ENCODE peak calls at places on chromosome 21, in four cellular contexts. Q is A549, A is K562, V is GM12878. M is an unnamed sample.

GRCh38 chr21:43767980-43768867 is 7.9 kb downstream of the CSTB start:
- DNase-seq in Q (peak), A (peak), V (no peak), M (peak)

GRCh38 chr21:34913786-34914185 is 135.3 kb downstream of the RUNX1 start:
- DNase-seq in Q (no peak), A (no peak), V (no peak), M (peak)

GRCh38 chr21:38909929-38910328 is 104.2 kb downstream of the ETS2 start:
- DNase-seq in Q (no peak), A (no peak), V (no peak), M (no peak)

GRCh38 chr21:18249542-18250152 is 5.0 kb downstream of the CHODL start:
- DNase-seq in Q (no peak), A (no peak), V (no peak), M (no peak)

GRCh38 chr21:44612669-44613229 is 870 bp downstream of the KRTAP10-8 start:
- DNase-seq in Q (no peak), A (no peak), V (no peak), M (no peak)

GRCh38 chr21:39048574-39048973 is 134.7 kb downstream of the PSMG1 start:
- DNase-seq in Q (no peak), A (no peak), V (no peak), M (peak)

GRCh38 chr21:28731700-28732321 is 260.9 kb downstream of the LTN1 start:
- DNase-seq in Q (no peak), A (no peak), V (no peak), M (no peak)

GRCh38 chr21:34887729-34888568 is 161.2 kb downstream of the RUNX1 start:
- DNase-seq in Q (peak), A (peak), V (no peak), M (peak)

GRCh38 chr21:17858764-17859163 is 39.6 kb upstream of the C21orf91 start:
- DNase-seq in Q (no peak), A (no peak), V (no peak), M (no peak)

GRCh38 chr21:44767834-44768831 is 33.5 kb downstream of the UBE2G2 start:
- DNase-seq in Q (no peak), A (no peak), V (no peak), M (no peak)

GRCh38 chr21:15843766-15844165 is 114.0 kb downstream of the USP25 start:
- DNase-seq in Q (no peak), A (no peak), V (no peak), M (no peak)

GRCh38 chr21:45145146-45145545 is 70.8 kb downstream of the ADARB1 start:
- DNase-seq in Q (no peak), A (no peak), V (no peak), M (no peak)

GRCh38 chr21:14900611-14901010 is 164.2 kb downstream of the NRIP1 start:
- DNase-seq in Q (no peak), A (no peak), V (no peak), M (peak)

GRCh38 chr21:46056450-46056903 is 41.4 kb upstream of the COL6A2 start:
- DNase-seq in Q (no peak), A (no peak), V (no peak), M (peak)

GRCh38 chr21:15221799-15222386 is 157.1 kb upstream of the NRIP1 start:
- DNase-seq in Q (peak), A (peak), V (no peak), M (peak)

GRCh38 chr21:42233067-42233981 is 14.4 kb downstream of the ABCG1 start:
- DNase-seq in Q (no peak), A (peak), V (peak), M (peak)
- TF ChIP-seq CTCF in Q (no peak), A (no peak), V (peak), M (peak)

DNA sequence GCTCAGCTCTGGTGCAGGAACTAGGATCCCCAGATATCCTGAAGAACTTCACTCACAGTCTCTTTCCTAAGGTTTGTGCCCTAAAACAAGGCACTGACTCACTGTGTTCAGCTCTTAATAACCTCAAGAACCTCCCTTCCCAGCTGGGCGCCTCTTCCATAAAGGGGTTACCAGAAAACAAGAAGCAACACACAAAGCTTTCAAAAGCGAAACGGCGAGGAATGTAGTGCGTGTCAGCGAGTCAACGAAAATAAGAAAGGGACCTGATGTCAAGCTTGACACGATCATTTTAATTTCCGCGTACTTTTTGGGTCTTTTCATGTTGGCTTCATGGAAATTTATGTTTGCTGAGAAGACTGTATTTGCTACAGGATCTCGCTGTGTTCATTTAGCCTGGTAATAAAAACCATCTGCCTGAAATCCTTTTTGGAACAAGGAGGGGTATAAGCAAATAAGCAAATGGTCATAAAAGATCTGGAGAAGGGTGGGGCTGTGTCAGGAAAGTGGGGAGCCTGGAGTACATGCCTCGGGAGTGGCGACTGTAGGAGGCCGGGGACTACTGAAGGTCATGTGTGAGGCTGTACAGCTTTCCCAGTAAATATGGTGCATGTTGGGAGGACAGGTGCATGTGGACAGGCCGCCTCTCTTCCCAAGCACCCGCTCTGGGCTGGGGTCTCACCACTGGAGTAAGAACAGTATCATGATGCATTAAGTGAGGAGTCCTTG is 11.4 kb upstream of the CLDN14 start:
- DNase-seq in Q (no peak), A (no peak), V (no peak), M (no peak)
- TF ChIP-seq USF2 in Q (no peak), A (no peak), V (no peak), M (no peak)

GRCh38 chr21:37548521-37548981 is 182.0 kb downstream of the DYRK1A start:
- DNase-seq in Q (no peak), A (peak), V (no peak), M (no peak)
- TF ChIP-seq ELK1 in Q (no peak), A (no peak), V (no peak), M (no peak)

GRCh38 chr21:30880914-30881313 is 466 bp downstream of the KRTAP11-1 start:
- DNase-seq in Q (no peak), A (no peak), V (no peak), M (no peak)
- TF ChIP-seq CTCF in Q (no peak), A (no peak), V (no peak), M (no peak)

DNA sequence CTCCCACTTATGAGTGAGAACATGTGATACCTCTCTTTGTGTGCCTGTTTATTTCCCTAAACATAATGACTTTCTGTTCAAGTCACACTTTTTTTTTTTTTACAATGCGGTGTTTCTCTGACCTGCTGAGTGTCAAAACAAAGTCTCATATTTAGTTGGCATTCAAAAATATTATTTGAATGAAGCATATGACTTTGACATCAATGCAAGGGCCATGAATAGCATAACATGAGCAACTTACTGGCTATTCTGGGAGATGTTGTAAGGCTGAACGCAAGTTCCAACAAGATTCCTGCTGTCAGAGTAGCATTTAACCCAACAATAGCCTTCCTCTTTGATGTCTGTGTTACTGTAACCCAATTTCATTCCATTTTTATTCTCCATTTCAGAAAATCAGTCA is 2.0 kb upstream of the KRTAP19-1 start:
- DNase-seq in Q (no peak), A (no peak), V (no peak), M (no peak)
- TF ChIP-seq USF2 in Q (no peak), A (no peak), V (no peak), M (no peak)

DNA sequence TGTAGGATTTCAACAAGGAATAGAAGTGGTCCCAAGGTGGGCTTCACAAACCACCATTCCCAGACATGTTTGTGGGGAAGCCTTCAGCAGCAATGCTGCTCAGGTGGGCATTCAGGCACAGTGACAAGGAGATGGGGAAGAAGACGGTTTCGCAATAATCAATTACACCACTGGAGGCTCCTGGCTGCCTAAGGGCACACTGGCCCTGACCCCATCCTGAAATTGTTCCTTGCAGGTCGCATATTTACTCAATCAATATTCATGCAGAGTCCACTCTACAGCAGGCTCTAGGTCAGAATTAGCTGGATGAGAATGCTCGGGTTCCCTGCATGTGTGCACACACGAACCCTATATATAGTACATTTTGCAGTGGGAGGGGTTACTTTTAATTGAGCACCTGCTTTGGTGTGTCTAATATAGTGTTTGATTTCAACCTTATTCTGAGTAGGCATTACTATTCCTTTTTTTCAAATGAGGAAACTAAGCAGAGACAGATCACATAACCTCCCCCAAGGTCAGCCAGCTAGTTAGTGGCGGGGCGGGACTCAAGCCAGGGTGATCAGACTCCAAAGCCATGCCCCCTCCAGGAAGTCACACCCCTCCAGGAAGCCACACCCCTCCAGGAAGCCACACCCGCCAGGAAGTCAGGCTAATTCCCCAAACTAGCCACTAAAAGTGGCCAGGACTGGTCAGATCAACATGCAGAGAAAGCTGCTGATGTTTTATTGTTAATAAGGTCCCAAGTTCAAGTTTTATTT is 106.5 kb downstream of the HLCS start:
- DNase-seq in Q (peak), A (peak), V (no peak), M (peak)
- TF ChIP-seq ELK1 in Q (no peak), A (no peak), V (no peak), M (no peak)